ENCODE peak calls at places on chromosomes 13 and 19, in four cellular contexts. H, J, O and K are unnamed samples.

GRCh38 chr19:33638167-33639033 is 16.6 kb downstream of the CHST8 start:
- DNase-seq in H (no peak), J (no peak), O (no peak), K (no peak)

GRCh38 chr19:53894736-53895135 is 12.7 kb downstream of the PRKCG start:
- DNase-seq in H (no peak), J (no peak), O (no peak), K (no peak)

GRCh38 chr13:43783820-43784219 is 3.0 kb downstream of the ENOX1 start:
- DNase-seq in H (no peak), J (no peak), O (no peak), K (no peak)

GRCh38 chr13:35086667-35087066 is 144.6 kb downstream of the NBEA start:
- DNase-seq in H (no peak), J (no peak), O (no peak), K (no peak)

GRCh38 chr13:44573790-44574465 is 2.2 kb downstream of the TSC22D1 start:
- DNase-seq in H (peak; percentile 11), J (peak; percentile 13), O (no peak), K (no peak)

GRCh38 chr19:782195-783043 is 14.8 kb upstream of the PTBP1 start:
- DNase-seq in H (no peak), J (no peak), O (no peak), K (no peak)

GRCh38 chr19:38173324-38174041 is 50.5 kb downstream of the DPF1 start:
- DNase-seq in H (no peak), J (no peak), O (no peak), K (no peak)

GRCh38 chr13:111629457-111629856 is 309.0 kb downstream of the TEX29 start:
- DNase-seq in H (no peak), J (no peak), O (no peak), K (no peak)

GRCh38 chr13:61247149-61247936 is 168.3 kb downstream of the PCDH20 start:
- DNase-seq in H (no peak), J (no peak), O (peak; percentile 48), K (no peak)

GRCh38 chr13:85503797-85504196 is 295.4 kb downstream of the SLITRK6 start:
- DNase-seq in H (no peak), J (no peak), O (no peak), K (no peak)

GRCh38 chr19:15195381-15195964 is 5.3 kb downstream of the NOTCH3 start:
- DNase-seq in H (no peak), J (peak; percentile 60), O (no peak), K (no peak)

GRCh38 chr13:112907916-112908315 is 61.1 kb upstream of the MCF2L start:
- DNase-seq in H (no peak), J (no peak), O (no peak), K (no peak)

GRCh38 chr19:56112313-56112709 is 8.8 kb downstream of the ZNF787 start:
- DNase-seq in H (no peak), J (no peak), O (no peak), K (no peak)

GRCh38 chr19:1787116-1787515 is 25.0 kb downstream of the ATP8B3 start:
- DNase-seq in H (no peak), J (no peak), O (no peak), K (no peak)

GRCh38 chr13:25406377-25406776 is 34.6 kb downstream of the ATP8A2 start:
- DNase-seq in H (peak; percentile 3), J (peak; percentile 23), O (no peak), K (no peak)

GRCh38 chr13:21730186-21730880 is 59.5 kb downstream of the FGF9 start:
- DNase-seq in H (no peak), J (no peak), O (no peak), K (no peak)

GRCh38 chr13:80030491-80030890 is 310.4 kb downstream of the SPRY2 start:
- DNase-seq in H (peak; percentile 58), J (no peak), O (no peak), K (no peak)

GRCh38 chr13:95641961-95642621 is 2.4 kb downstream of the DZIP1 start:
- DNase-seq in H (no peak), J (no peak), O (no peak), K (no peak)

GRCh38 chr13:112885782-112886268 is 83.2 kb upstream of the MCF2L start:
- DNase-seq in H (no peak), J (peak; percentile 50), O (no peak), K (no peak)

GRCh38 chr13:49373699-49374098 is 70.2 kb downstream of the CAB39L start:
- DNase-seq in H (no peak), J (no peak), O (no peak), K (no peak)

GRCh38 chr19:290539-291521 is at the start of gene PLPP2:
- DNase-seq in H (no peak), J (peak; percentile 69), O (no peak), K (peak; percentile 29)

GRCh38 chr13:37070956-37071355 is 11.5 kb upstream of the SUPT20H start:
- DNase-seq in H (no peak), J (no peak), O (no peak), K (no peak)

GRCh38 chr13:40109324-40109958 is 454.0 kb downstream of the COG6 start:
- DNase-seq in H (no peak), J (no peak), O (no peak), K (no peak)

GRCh38 chr19:28505933-28506332 is 707.0 kb downstream of the UQCRFS1 start:
- DNase-seq in H (no peak), J (no peak), O (no peak), K (no peak)

GRCh38 chr13:59422646-59423045 is 741.1 kb downstream of the DIAPH3 start:
- DNase-seq in H (no peak), J (no peak), O (no peak), K (no peak)

GRCh38 chr13:113548778-113549621 is 35.6 kb upstream of the TFDP1 start:
- DNase-seq in H (no peak), J (peak; percentile 27), O (no peak), K (no peak)

GRCh38 chr13:111187879-111188643 is 73.0 kb downstream of the ARHGEF7 start:
- DNase-seq in H (peak; percentile 37), J (no peak), O (no peak), K (no peak)

GRCh38 chr13:56720841-56721240 is 419.9 kb upstream of the PRR20A start:
- DNase-seq in H (no peak), J (no peak), O (no peak), K (no peak)

GRCh38 chr13:71274923-71275593 is 591.9 kb downstream of the DACH1 start:
- DNase-seq in H (no peak), J (no peak), O (peak; percentile 32), K (no peak)

GRCh38 chr19:13016628-13017305 is 21.5 kb downstream of the NFIX start:
- DNase-seq in H (no peak), J (peak; percentile 52), O (no peak), K (no peak)

GRCh38 chr19:4277051-4277700 is 1.9 kb upstream of the SHD start:
- DNase-seq in H (no peak), J (peak; percentile 39), O (no peak), K (no peak)

GRCh38 chr13:90706631-90707030 is 640.9 kb upstream of the MIR17HG start:
- DNase-seq in H (no peak), J (no peak), O (no peak), K (no peak)

GRCh38 chr19:15432018-15432494 is 13.3 kb upstream of the AKAP8L start:
- DNase-seq in H (no peak), J (no peak), O (no peak), K (peak; percentile 65)

GRCh38 chr13:29908917-29909755 is 58.7 kb upstream of the UBL3 start:
- DNase-seq in H (no peak), J (no peak), O (no peak), K (no peak)

GRCh38 chr13:97786510-97786909 is 167.0 kb upstream of the IPO5 start:
- DNase-seq in H (no peak), J (no peak), O (no peak), K (no peak)
- TF ChIP-seq SPI1 in H (no peak), J (no peak), O (no peak), K (no peak)

DNA sequence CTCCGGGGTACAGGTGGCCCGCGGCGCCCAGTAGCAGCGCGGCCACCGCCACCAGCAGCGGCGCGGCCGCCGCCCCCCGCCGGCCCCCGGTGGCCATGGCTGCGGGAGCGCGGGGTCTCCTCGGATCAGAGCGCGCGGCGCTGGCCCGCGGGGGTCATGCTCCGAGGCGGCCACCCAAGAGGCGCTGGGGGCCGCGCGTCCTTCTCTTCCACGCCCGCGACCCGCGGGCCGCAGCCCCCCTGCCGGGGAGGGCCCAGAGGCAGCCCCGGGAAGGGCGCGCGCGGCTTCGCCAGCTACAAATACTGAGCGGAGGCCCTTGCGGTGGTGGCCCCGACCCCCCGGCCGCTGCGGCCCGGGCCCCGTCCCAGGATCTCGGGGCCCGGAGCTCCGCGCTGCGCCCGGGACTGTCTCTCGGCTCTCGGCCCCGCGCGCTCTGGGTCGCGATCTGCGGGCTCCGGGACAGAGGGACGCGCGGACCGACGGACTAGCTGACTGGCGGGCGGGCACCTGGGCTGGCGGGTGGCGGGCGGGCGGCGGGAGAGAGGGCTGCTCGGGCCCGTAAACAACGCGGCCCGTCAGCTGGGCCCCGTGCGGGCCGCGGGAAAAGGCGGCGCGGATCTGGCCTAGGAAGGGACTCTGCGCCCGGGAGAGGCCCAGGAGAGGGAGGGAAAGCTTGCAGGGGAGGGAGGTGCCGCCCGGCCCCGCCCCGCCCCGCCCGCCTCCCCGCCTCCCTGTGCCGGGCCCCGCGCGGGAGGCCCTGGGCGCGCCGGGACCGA is at the start of gene INSR:
- DNase-seq in H (peak; percentile 93), J (peak; percentile 98), O (peak; percentile 54), K (peak; percentile 96)
- TF ChIP-seq POLR2AphosphoS5 in H (no peak), J (no peak), O (no peak), K (no peak)

GRCh38 chr19:17447704-17448189 is 721 bp downstream of the TMEM221 start:
- DNase-seq in H (no peak), J (no peak), O (no peak), K (no peak)

GRCh38 chr19:17450264-17451075 is 2.0 kb upstream of the TMEM221 start:
- DNase-seq in H (peak; percentile 42), J (no peak), O (no peak), K (no peak)

GRCh38 chr19:17451820-17452219 is 3.4 kb upstream of the TMEM221 start:
- DNase-seq in H (no peak), J (no peak), O (no peak), K (no peak)

GRCh38 chr19:17445526-17446165 is 2.8 kb downstream of the TMEM221 start:
- DNase-seq in H (no peak), J (no peak), O (no peak), K (no peak)

DNA sequence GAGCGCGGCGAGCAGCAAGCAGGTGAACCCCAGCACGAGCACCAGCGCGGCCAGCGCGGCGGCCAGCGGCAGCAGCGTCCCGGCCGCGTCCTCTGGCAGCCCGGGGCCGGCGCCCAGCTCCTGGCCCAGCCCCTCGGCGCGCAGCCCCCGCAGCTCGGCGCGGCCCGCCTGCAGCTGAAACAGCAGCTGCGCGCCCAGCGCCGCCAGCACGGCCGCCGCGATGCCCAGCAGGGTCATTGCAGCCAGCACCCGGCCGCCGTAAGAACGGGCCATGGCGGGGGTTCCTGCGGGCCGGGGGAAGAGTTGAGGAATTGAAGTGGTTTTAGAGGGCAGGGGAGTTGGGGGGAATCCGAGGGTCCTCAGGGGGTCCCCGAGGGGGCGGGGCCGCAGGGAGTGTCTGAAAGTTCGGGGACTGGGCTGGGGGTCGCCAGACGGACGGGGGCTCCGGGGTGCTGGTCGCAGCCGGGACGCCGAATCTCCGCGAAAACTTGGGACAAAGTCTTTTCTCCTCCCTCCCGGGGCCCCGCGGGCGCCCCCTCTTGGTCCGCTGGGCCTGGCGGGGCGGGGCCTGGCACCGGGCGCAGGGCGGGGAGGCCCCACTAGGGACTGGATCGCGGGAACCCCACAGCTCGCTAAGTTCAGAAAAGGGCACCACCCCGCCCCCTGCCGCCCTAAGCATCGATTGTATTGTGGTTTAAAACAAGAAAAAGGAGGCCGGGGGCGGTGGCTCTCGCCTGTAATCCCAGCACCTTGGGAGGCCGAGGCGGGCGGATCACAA is at the start of gene TMEM221:
- DNase-seq in H (peak; percentile 32), J (peak; percentile 90), O (no peak), K (peak; percentile 47)
- TF ChIP-seq SPI1 in H (no peak), J (no peak), O (no peak), K (no peak)

GRCh38 chr19:19113040-19113541 is 25.2 kb downstream of the TMEM161A start:
- DNase-seq in H (peak; percentile 16), J (peak; percentile 50), O (no peak), K (no peak)
- TF ChIP-seq POLR2AphosphoS5 in H (no peak), J (no peak), O (no peak), K (no peak)